ENCODE peak calls at places on chromosomes 7 and 10, in seven cellular contexts. K is fibroblast of mammary gland; D is hypothalamus; V is bronchial epithelial cell; R is activated CD4-positive, alpha-beta T cell treated with anti-CD3 and anti-CD28 coated beads for 48 hours; E is amygdala; N is SW 1271. C is an unnamed sample.

GRCh38 chr10:117374506-117375359 is 507 bp downstream of the PDZD8 start:
- DNase-seq in K (peak; percentile 41), R (peak; percentile 43), D (no peak), E (no peak), V (peak; percentile 20), N (no peak), C (peak; percentile 73)

GRCh38 chr10:70849582-70850016 is 33.9 kb downstream of the SGPL1 start:
- DNase-seq in R (no peak), E (no peak), D (no peak), N (no peak), K (peak; percentile 67), V (peak; percentile 8), C (no peak)

GRCh38 chr7:36129048-36129534 is 24.0 kb upstream of the EEPD1 start:
- DNase-seq in N (no peak), D (no peak), R (no peak), E (no peak), K (peak; percentile 84), V (peak; percentile 76), C (peak; percentile 6)

GRCh38 chr7:122412441-122412840 is 107.9 kb upstream of the FEZF1 start:
- DNase-seq in K (no peak), N (no peak), R (no peak), E (no peak), D (no peak), V (no peak), C (no peak)

GRCh38 chr7:84633-85020 is 107.7 kb upstream of the FAM20C start:
- DNase-seq in N (no peak), R (no peak), V (no peak), D (no peak), K (no peak), E (no peak), C (no peak)

GRCh38 chr10:75012471-75012870 is 99.0 kb upstream of the SAMD8 start:
- DNase-seq in E (no peak), D (no peak), N (no peak), V (no peak), R (no peak), K (no peak), C (no peak)

GRCh38 chr10:19983880-19984279 is 167.6 kb downstream of the PLXDC2 start:
- DNase-seq in K (no peak), R (no peak), N (no peak), V (no peak), D (no peak), E (no peak), C (no peak)

GRCh38 chr7:155450558-155450827 is 7.4 kb upstream of the EN2 start:
- DNase-seq in R (no peak), D (no peak), V (no peak), N (no peak), E (no peak), K (no peak), C (no peak)